ENCODE peak calls at places on chromosomes 6 and 20, in five cellular contexts. X, S, U, Q and Z are unnamed samples.
A peak's percentile ranks its signal among the peaks of the same experiment; 100 is the strongest.

GRCh38 chr6:42781811-42782688 is at the start of gene BICRAL:
- DNase-seq in X (peak; percentile 74), S (peak; percentile 59), U (peak; percentile 59), Q (peak; percentile 65), Z (peak; percentile 46)

GRCh38 chr6:94052754-94053153 is 633.4 kb upstream of the EPHA7 start:
- DNase-seq in X (peak; percentile 43), S (no peak), U (no peak), Q (no peak), Z (no peak)

GRCh38 chr6:155943635-155944034 is 488.0 kb upstream of the NOX3 start:
- DNase-seq in X (no peak), S (no peak), U (no peak), Q (no peak), Z (no peak)

GRCh38 chr20:6504826-6505225 is 262.7 kb upstream of the BMP2 start:
- DNase-seq in X (no peak), S (no peak), U (no peak), Q (no peak), Z (no peak)

GRCh38 chr20:36632147-36632486 is 13.9 kb downstream of the SLA2 start:
- DNase-seq in X (no peak), S (no peak), U (no peak), Q (no peak), Z (no peak)

GRCh38 chr6:156617376-156617775 is 159.8 kb upstream of the ARID1B start:
- DNase-seq in X (no peak), S (peak; percentile 43), U (no peak), Q (peak; percentile 76), Z (no peak)

GRCh38 chr6:1368940-1369339 is 20.4 kb upstream of the FOXF2 start:
- DNase-seq in X (no peak), S (no peak), U (no peak), Q (no peak), Z (no peak)

GRCh38 chr6:135250234-135250633 is 69.1 kb downstream of the MYB start:
- DNase-seq in X (no peak), S (no peak), U (no peak), Q (no peak), Z (no peak)

GRCh38 chr20:57912227-57912582 is 202.4 kb upstream of the PMEPA1 start:
- DNase-seq in X (no peak), S (no peak), U (no peak), Q (no peak), Z (no peak)

GRCh38 chr6:155400022-155400965 is 55.3 kb downstream of the NOX3 start:
- DNase-seq in X (no peak), S (no peak), U (no peak), Q (no peak), Z (no peak)

GRCh38 chr6:13992417-13993055 is 67.8 kb downstream of the RNF182 start:
- DNase-seq in X (no peak), S (no peak), U (no peak), Q (no peak), Z (no peak)

GRCh38 chr6:34004706-34005105 is 141.2 kb downstream of the GRM4 start:
- DNase-seq in X (no peak), S (peak; percentile 64), U (peak; percentile 64), Q (no peak), Z (no peak)

GRCh38 chr6:114085206-114085605 is 114.3 kb upstream of the HDAC2 start:
- DNase-seq in X (no peak), S (no peak), U (no peak), Q (no peak), Z (no peak)

GRCh38 chr20:34018166-34018565 is 24.5 kb downstream of the RALY start:
- DNase-seq in X (no peak), S (no peak), U (no peak), Q (no peak), Z (no peak)

GRCh38 chr6:168385858-168386735 is 54.9 kb upstream of the SMOC2 start:
- DNase-seq in X (no peak), S (peak; percentile 63), U (no peak), Q (no peak), Z (no peak)

GRCh38 chr6:168385380-168385779 is 55.6 kb upstream of the SMOC2 start:
- DNase-seq in X (no peak), S (no peak), U (no peak), Q (no peak), Z (no peak)

GRCh38 chr6:168381726-168382458 is 59.1 kb upstream of the SMOC2 start:
- DNase-seq in X (no peak), S (no peak), U (no peak), Q (no peak), Z (no peak)

GRCh38 chr6:168383062-168383854 is 57.7 kb upstream of the SMOC2 start:
- DNase-seq in X (no peak), S (no peak), U (no peak), Q (no peak), Z (no peak)

GRCh38 chr6:168384045-168385038 is 56.6 kb upstream of the SMOC2 start:
- DNase-seq in X (no peak), S (no peak), U (no peak), Q (no peak), Z (no peak)
- H3K4me3 ChIP-seq in X (no peak overlapping the region), S (no peak overlapping the region), U (no peak overlapping the region), Q (no peak overlapping the region), Z (no peak overlapping the region)

DNA sequence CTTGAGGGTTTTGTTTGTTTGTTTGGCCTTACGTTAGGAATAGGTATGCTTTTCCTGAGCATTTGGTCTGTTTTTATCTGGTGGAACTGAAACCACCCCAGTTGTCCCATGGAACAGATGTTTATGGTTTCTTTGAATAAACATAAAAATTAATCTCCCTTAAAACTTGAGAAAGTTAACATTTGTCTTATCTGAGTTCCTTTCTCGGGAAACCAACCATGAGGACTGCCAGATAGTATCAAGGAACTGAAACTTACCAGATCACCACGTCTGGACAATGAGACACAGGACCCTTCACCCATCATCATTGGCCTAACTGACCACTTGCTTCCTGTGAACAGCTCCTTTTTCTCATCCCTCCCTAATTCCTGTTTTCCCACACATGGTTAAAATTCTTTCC is 15.3 kb upstream of the HECA start:
- DNase-seq in X (no peak), S (no peak), U (no peak), Q (no peak), Z (no peak)
- TF ChIP-seq CTCF in X (no peak), S (no peak), U (no peak), Q (no peak), Z (no peak)

GRCh38 chr6:53673138-53673801 is 7.7 kb upstream of the KLHL31 start:
- DNase-seq in X (no peak), S (no peak), U (no peak), Q (no peak), Z (no peak)
- H3K36me3 ChIP-seq in X (no peaks in the 10 kb centered on the region), S (no peaks in the 10 kb centered on the region), U (no peaks in the 10 kb centered on the region), Q (no peaks in the 10 kb centered on the region), Z (no peaks in the 10 kb centered on the region)

GRCh38 chr20:16241911-16242310 is 331.3 kb downstream of the KIF16B start:
- DNase-seq in X (no peak), S (no peak), U (no peak), Q (no peak), Z (no peak)
- H3K4me3 ChIP-seq in X (no peak overlapping the region), S (no peak overlapping the region), U (no peak overlapping the region), Q (no peak overlapping the region), Z (no peak overlapping the region)

GRCh38 chr6:79446006-79446405 is 91.2 kb downstream of the LCA5 start:
- DNase-seq in X (no peak), S (no peak), U (no peak), Q (no peak), Z (no peak)
- TF ChIP-seq CTCF in X (no peak), S (no peak), U (no peak), Q (no peak), Z (no peak)